ENCODE peak calls at places on chromosomes 13 and 19, in seven cellular contexts. K is NB4, H is HepG2, E is H1, X is HCT116, T is WTC11, Q is SK-N-SH. W is an unnamed sample.

GRCh38 chr19:45200614-45201013 is 22.0 kb downstream of the BLOC1S3 start:
- DNase-seq in K (peak), H (peak), E (no peak), X (no peak), T (peak), Q (no peak), W (no peak)

GRCh38 chr13:43959291-43959690 is 79.6 kb downstream of the LACC1 start:
- DNase-seq in K (no peak), H (no peak), E (no peak), X (no peak), T (no peak), Q (no peak), W (no peak)

GRCh38 chr19:55368106-55368505 is 2.2 kb downstream of the IL11 start:
- DNase-seq in K (no peak), H (no peak), E (no peak), X (no peak), T (no peak), Q (no peak), W (no peak)

GRCh38 chr13:111153977-111154332 is 38.8 kb downstream of the ARHGEF7 start:
- DNase-seq in K (no peak), H (peak), E (no peak), X (no peak), T (no peak), Q (no peak), W (no peak)

GRCh38 chr19:5250127-5250659 is 90.4 kb downstream of the PTPRS start:
- DNase-seq in K (no peak), H (no peak), E (no peak), X (no peak), T (no peak), Q (no peak), W (no peak)

GRCh38 chr19:49862411-49863253 is 4.7 kb downstream of the PNKP start:
- DNase-seq in K (peak), H (peak), E (peak), X (no peak), T (peak), Q (peak), W (no peak)

GRCh38 chr19:51259348-51260245 is 8.7 kb downstream of the SIGLECL1 start:
- DNase-seq in K (peak), H (peak), E (peak), X (peak), T (peak), Q (peak), W (peak)

GRCh38 chr19:54739587-54740497 is 1.5 kb downstream of the KIR2DL3 start:
- DNase-seq in K (no peak), H (no peak), E (no peak), X (no peak), T (no peak), Q (no peak), W (no peak)

GRCh38 chr13:44064376-44064775 is 184.7 kb downstream of the LACC1 start:
- DNase-seq in K (no peak), H (no peak), E (no peak), X (no peak), T (no peak), Q (no peak), W (no peak)

GRCh38 chr19:2804156-2805004 is 15.3 kb upstream of the ZNF554 start:
- DNase-seq in K (no peak), H (no peak), E (no peak), X (no peak), T (no peak), Q (peak), W (no peak)

GRCh38 chr19:754530-754929 is 3.6 kb downstream of the MISP start:
- DNase-seq in K (no peak), H (no peak), E (no peak), X (no peak), T (no peak), Q (no peak), W (no peak)

DNA sequence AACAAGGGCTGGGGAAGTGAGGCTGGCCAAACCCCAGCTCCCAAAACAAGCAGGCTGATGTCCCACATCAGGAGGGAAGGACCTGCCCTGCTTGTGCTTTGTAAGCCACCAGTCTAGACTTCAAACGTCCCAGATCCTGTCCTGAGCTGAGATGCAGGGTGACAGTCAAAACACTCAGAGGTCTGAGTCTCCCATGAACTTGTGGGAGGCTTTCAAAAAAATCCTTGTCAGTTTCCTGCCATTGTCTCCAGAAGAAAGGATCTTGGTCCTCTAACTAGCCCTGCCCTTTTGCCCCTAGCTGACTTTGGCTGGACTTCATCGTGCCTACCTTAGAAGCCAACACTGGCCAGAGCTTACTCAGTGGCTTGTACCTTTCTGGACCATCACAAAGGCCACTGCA is 43.3 kb downstream of the DZIP1 start:
- DNase-seq in K (no peak), H (no peak), E (no peak), X (no peak), T (no peak), Q (no peak), W (no peak)
- TF ChIP-seq MAX in K (no peak), H (no peak), E (no peak), X (no peak), T (no peak), Q (no peak), W (no peak)

GRCh38 chr13:103406967-103407366 is 340.8 kb upstream of the SLC10A2 start:
- DNase-seq in K (no peak), H (no peak), E (no peak), X (no peak), T (no peak), Q (no peak), W (no peak)

GRCh38 chr13:103403814-103404213 is 337.6 kb upstream of the SLC10A2 start:
- DNase-seq in K (no peak), H (no peak), E (no peak), X (no peak), T (no peak), Q (no peak), W (no peak)

DNA sequence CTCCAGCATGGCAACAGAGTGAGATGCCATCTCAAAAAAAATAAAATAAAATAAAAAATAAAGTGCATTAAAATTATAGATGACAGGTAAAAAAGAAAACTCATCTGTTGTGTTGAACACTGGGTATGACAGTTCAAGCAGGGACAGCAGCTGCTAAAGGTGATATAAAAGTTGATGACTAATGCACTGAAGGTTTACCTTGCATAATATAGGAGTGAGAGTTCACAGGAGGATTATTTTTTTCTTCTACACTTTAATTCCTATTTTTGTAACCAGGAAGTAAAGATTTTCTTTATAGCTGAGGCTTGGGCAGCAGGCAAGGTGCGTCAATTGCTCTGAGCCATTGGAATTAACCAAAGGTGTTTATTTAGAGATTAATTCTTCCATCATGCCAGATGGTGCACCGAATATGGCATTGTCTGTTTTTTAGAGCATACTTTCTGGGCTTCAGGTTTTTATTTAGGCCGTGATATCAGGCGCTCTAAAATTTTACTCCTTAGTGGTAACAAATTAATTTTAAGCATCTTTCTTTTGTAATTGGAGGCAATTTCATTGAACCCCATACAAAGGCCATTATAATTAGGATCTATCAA is 337.0 kb upstream of the SLC10A2 start:
- DNase-seq in K (no peak), H (no peak), E (no peak), X (no peak), T (no peak), Q (no peak), W (no peak)
- TF ChIP-seq MAX in K (no peak), H (no peak), E (no peak), X (no peak), T (no peak), Q (no peak), W (no peak)

GRCh38 chr13:36804588-36804987 is 14.4 kb upstream of the RFXAP start:
- DNase-seq in K (no peak), H (no peak), E (no peak), X (no peak), T (no peak), Q (no peak), W (no peak)
- TF ChIP-seq MAX in K (no peak), H (no peak), E (no peak), X (no peak), T (no peak), Q (no peak), W (no peak)

GRCh38 chr19:10086032-10086903 is at the start of gene SHFL:
- DNase-seq in K (peak), H (peak), E (no peak), X (no peak), T (peak), Q (peak), W (peak)
- TF ChIP-seq MAX in K (peak), H (no peak), E (no peak), X (peak), T (peak), Q (no peak), W (no peak)

GRCh38 chr13:32961724-32962123 is 54.5 kb upstream of the KL start:
- DNase-seq in K (no peak), H (no peak), E (no peak), X (no peak), T (no peak), Q (peak), W (no peak)

GRCh38 chr13:32956595-32956933 is 59.7 kb upstream of the KL start:
- DNase-seq in K (no peak), H (no peak), E (no peak), X (no peak), T (no peak), Q (no peak), W (no peak)

GRCh38 chr13:32951580-32951979 is 64.6 kb upstream of the KL start:
- DNase-seq in K (no peak), H (no peak), E (no peak), X (no peak), T (no peak), Q (no peak), W (no peak)

DNA sequence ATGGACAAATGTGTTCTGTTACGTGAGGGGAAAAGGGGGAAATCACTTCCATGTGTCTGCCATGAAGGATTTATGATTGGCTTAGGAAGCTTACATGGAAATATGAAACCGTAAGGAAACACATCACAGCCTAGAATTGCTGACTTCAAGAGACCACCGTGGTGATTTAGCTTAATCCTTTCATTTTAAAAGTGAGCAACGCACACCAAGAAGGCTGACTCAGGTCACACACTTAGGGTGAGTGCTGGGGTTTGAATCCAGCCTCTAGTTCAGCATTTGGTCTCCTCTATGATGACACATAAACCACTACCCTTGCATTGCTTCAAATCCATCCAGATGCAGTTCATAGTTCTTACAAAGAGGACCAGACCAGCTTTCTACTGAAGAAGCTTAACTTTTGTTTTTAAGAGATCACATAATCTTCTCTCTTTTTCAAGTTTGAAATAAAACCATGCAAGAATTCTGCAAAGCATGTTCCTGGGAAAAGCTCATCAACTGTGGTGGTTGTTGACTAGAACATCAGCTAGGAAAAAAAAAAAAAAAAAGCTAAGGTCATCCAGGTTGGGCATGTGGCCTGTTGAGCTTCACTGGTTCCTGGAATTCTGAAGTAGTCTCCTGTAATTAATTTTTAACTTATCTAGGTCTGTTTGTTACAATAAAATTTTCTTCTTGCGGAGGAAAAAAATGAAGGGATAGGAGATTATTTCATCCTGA is 60.2 kb upstream of the KL start:
- DNase-seq in K (no peak), H (no peak), E (no peak), X (no peak), T (no peak), Q (no peak), W (no peak)
- TF ChIP-seq MAX in K (no peak), H (no peak), E (no peak), X (no peak), T (no peak), Q (no peak), W (no peak)

DNA sequence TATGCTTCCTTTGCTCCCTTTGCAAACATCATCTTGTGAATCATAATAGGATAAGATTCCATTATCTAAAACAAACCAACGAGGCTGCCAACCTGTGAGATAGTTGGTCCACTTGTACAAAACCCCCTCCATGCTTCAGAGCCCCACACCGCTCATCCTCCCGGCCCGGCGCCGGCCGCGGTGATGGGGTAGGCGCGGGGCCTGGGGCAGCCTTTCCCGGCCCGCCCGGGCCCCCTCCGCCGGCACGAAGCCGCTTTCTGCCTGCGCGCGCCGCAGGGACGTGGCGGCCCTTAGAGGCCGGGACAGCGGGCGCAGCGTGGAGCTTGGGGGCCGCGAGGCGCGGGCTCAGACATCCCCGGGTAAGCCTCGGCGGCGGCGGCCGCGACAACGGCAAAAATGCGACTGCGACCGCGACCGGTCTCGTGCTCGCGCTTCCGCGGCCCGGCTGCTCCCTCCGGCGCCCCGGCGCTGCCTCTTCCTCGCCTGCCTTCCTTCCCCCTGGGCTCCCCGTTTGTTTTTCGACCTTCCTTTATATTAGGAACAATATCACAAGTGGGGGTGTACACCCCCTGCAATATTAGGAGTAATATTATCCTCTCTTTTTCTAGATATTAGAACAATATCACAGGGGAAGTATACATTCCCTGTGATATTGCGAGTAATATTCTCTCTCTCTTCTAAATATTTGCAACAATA is 54.0 kb upstream of the CEACAM21 start:
- DNase-seq in K (peak), H (no peak), E (no peak), X (no peak), T (peak), Q (peak), W (no peak)
- TF ChIP-seq MAX in K (no peak), H (no peak), E (no peak), X (no peak), T (no peak), Q (no peak), W (no peak)

GRCh38 chr19:47232422-47233211 is 1.6 kb upstream of the BBC3 start:
- DNase-seq in K (peak), H (no peak), E (no peak), X (no peak), T (no peak), Q (no peak), W (no peak)
- TF ChIP-seq MAX in K (no peak), H (no peak), E (no peak), X (peak), T (no peak), Q (no peak), W (no peak)